ENCODE peak calls at places on chromosome 10, in six cellular contexts. L is activated naive CD4-positive, alpha-beta T cell; X is adrenal gland; M is endothelial cell; E is aorta; D is NCI-H1092 treated with DMSO at 0.1 percent for 48 hours. N is an unnamed sample.

GRCh38 chr10:128574616-128575210 is 448.5 kb upstream of the MKI67 start:
- DNase-seq in D (no peak), L (no peak), M (no peak), E (no peak), X (no peak), N (no peak)

GRCh38 chr10:45061982-45062381 is 61.3 kb downstream of the ZNF22 start:
- DNase-seq in L (no peak), X (no peak), M (no peak), E (no peak), D (no peak), N (no peak)

GRCh38 chr10:55024718-55025117 is 223.7 kb upstream of the PCDH15 start:
- DNase-seq in E (no peak), X (peak; percentile 28), M (no peak), D (no peak), L (no peak), N (no peak)

GRCh38 chr10:103603382-103603781 is 109.9 kb downstream of the NEURL1 start:
- DNase-seq in X (no peak), D (no peak), L (no peak), E (peak; percentile 33), M (no peak), N (no peak)

GRCh38 chr10:60883187-60883586 is 60.8 kb downstream of the RHOBTB1 start:
- DNase-seq in L (no peak), X (peak; percentile 17), E (no peak), M (peak; percentile 13), D (no peak), N (peak; percentile 30)

GRCh38 chr10:126233721-126234120 is 154.6 kb downstream of the ADAM12 start:
- DNase-seq in D (no peak), M (no peak), E (no peak), X (no peak), L (no peak), N (no peak)

GRCh38 chr10:120511165-120511564 is 54.1 kb downstream of the PLPP4 start:
- DNase-seq in M (no peak), L (no peak), D (no peak), E (no peak), X (no peak), N (no peak)

GRCh38 chr10:47412869-47413268 is 28.8 kb upstream of the ZNF488 start:
- DNase-seq in M (no peak), E (no peak), D (no peak), X (no peak), L (no peak), N (no peak)

GRCh38 chr10:131094406-131095108 is 217.0 kb downstream of the TCERG1L start:
- DNase-seq in E (no peak), L (no peak), D (no peak), X (peak; percentile 76), M (no peak), N (no peak)

GRCh38 chr10:52004342-52004949 is 305.1 kb upstream of the CSTF2T start:
- DNase-seq in L (no peak), M (peak; percentile 9), E (no peak), D (peak; percentile 16), X (no peak), N (peak; percentile 26)

GRCh38 chr10:132335189-132336063 is 3.4 kb downstream of the LRRC27 start:
- DNase-seq in D (no peak), M (no peak), X (peak; percentile 56), L (no peak), E (peak; percentile 73), N (peak; percentile 89)

GRCh38 chr10:116599991-116600390 is 9.2 kb downstream of the PNLIPRP1 start:
- DNase-seq in X (no peak), E (no peak), L (no peak), D (no peak), M (no peak), N (no peak)

GRCh38 chr10:55370021-55370420 is 569.0 kb upstream of the PCDH15 start:
- DNase-seq in M (no peak), X (no peak), D (no peak), E (no peak), L (no peak), N (no peak)

GRCh38 chr10:22043327-22043633 is 39.8 kb upstream of the DNAJC1 start:
- DNase-seq in L (no peak), D (no peak), X (no peak), M (no peak), E (no peak), N (no peak)

GRCh38 chr10:78634835-78635234 is 433.9 kb upstream of the ZMIZ1 start:
- DNase-seq in M (no peak), D (no peak), X (peak; percentile 43), L (no peak), E (no peak), N (no peak)

GRCh38 chr10:10508241-10508640 is 509.4 kb upstream of the CELF2 start:
- DNase-seq in E (no peak), L (no peak), M (no peak), X (no peak), D (no peak), N (no peak)

GRCh38 chr10:49394933-49395740 is 752 bp downstream of the DRGX start:
- DNase-seq in M (peak; percentile 22), X (no peak), D (peak; percentile 12), E (no peak), L (no peak), N (no peak)

GRCh38 chr10:119301397-119301796 is 94.0 kb downstream of the GRK5 start:
- DNase-seq in E (peak; percentile 48), D (no peak), X (no peak), L (no peak), M (no peak), N (no peak)

GRCh38 chr10:63707254-63707910 is 186.2 kb downstream of the REEP3 start:
- DNase-seq in M (no peak), E (no peak), L (no peak), X (peak; percentile 66), D (peak; percentile 79), N (no peak)

GRCh38 chr10:34437897-34438296 is 377.2 kb downstream of the PARD3 start:
- DNase-seq in X (no peak), L (no peak), D (peak; percentile 38), E (no peak), M (no peak), N (no peak)

GRCh38 chr10:71138126-71138860 is 74.1 kb upstream of the UNC5B start:
- DNase-seq in X (no peak), D (peak; percentile 77), L (no peak), M (no peak), E (no peak), N (no peak)

GRCh38 chr10:36177071-36177470 is 535.0 kb upstream of the FZD8 start:
- DNase-seq in L (no peak), X (no peak), M (no peak), E (no peak), D (no peak), N (no peak)

GRCh38 chr10:132167041-132167674 is 19.6 kb upstream of the DPYSL4 start:
- DNase-seq in L (no peak), D (no peak), M (no peak), E (peak; percentile 26), X (no peak), N (no peak)

GRCh38 chr10:30857803-30858202 is 173.9 kb downstream of the ZNF438 start:
- DNase-seq in M (no peak), X (peak; percentile 19), L (no peak), D (no peak), E (peak; percentile 73), N (no peak)

GRCh38 chr10:4344544-4344994 is 481.4 kb upstream of the AKR1E2 start:
- DNase-seq in E (peak; percentile 88), D (no peak), M (no peak), X (peak; percentile 47), L (no peak), N (no peak)

GRCh38 chr10:29078919-29079318 is 210.0 kb upstream of the LYZL1 start:
- DNase-seq in X (no peak), E (no peak), D (no peak), L (no peak), M (no peak), N (no peak)

GRCh38 chr10:91579351-91579985 is 53.4 kb downstream of the PPP1R3C start:
- DNase-seq in L (no peak), M (no peak), X (no peak), E (no peak), D (no peak), N (no peak)

GRCh38 chr10:30199376-30200018 is 140.1 kb upstream of the JCAD start:
- DNase-seq in D (no peak), L (no peak), M (peak; percentile 35), E (no peak), X (no peak), N (no peak)

GRCh38 chr10:79981673-79982485 is 33.0 kb upstream of the SFTPD start:
- DNase-seq in M (peak; percentile 43), E (peak; percentile 66), X (peak; percentile 42), D (peak; percentile 69), L (no peak), N (peak; percentile 9)

GRCh38 chr10:74012480-74012879 is 14.6 kb downstream of the VCL start:
- DNase-seq in E (no peak), X (no peak), M (no peak), D (no peak), L (no peak), N (no peak)

GRCh38 chr10:62323751-62324150 is 50.4 kb upstream of the ZNF365 start:
- DNase-seq in E (no peak), X (no peak), M (no peak), D (no peak), L (no peak), N (no peak)

GRCh38 chr10:62582098-62582705 is 208.0 kb downstream of the ZNF365 start:
- DNase-seq in X (no peak), D (no peak), E (no peak), L (no peak), M (no peak), N (no peak)

GRCh38 chr10:43824934-43825333 is 176.3 kb upstream of the ZNF32 start:
- DNase-seq in E (peak; percentile 88), D (no peak), L (no peak), M (no peak), X (peak; percentile 80), N (no peak)

GRCh38 chr10:62024026-62024701 is 122.7 kb downstream of the ARID5B start:
- DNase-seq in X (no peak), D (no peak), E (no peak), L (no peak), M (no peak), N (no peak)

GRCh38 chr10:110052911-110053310 is 45.1 kb downstream of the ADD3 start:
- DNase-seq in D (no peak), L (no peak), M (no peak), E (no peak), X (no peak), N (no peak)

N was measured in HuH-7.